ENCODE peak calls at places on chromosomes 11 and 22, in five cellular contexts. C is cardiac muscle cell, X is neural progenitor cell, H is right lobe of liver, L is fibroblast of lung. N is an unnamed sample.

GRCh38 chr11:94767701-94768601 is at the start of gene AMOTL1:
- DNase-seq in C (peak), L (peak), X (peak), H (peak), N (peak)

GRCh38 chr11:26593686-26594085 is 21.6 kb upstream of the MUC15 start:
- DNase-seq in X (no peak), C (no peak), L (no peak), H (no peak), N (no peak)

GRCh38 chr11:16612801-16613400 is 125.5 kb upstream of the C11orf58 start:
- DNase-seq in X (peak), L (peak), C (no peak), H (no peak), N (no peak)

GRCh38 chr22:41780714-41781507 is 19.6 kb upstream of the CCDC134 start:
- DNase-seq in L (peak), X (no peak), C (peak), H (peak), N (peak)

GRCh38 chr11:122002926-122003325 is 113.1 kb downstream of the BLID start:
- DNase-seq in H (no peak), L (peak), C (no peak), X (no peak), N (no peak)

GRCh38 chr11:40281055-40281580 is 1178.3 kb downstream of the LRRC4C start:
- DNase-seq in X (no peak), H (no peak), C (peak), L (no peak), N (no peak)

GRCh38 chr11:68013611-68014156 is 3.6 kb downstream of the ALDH3B1 start:
- DNase-seq in L (no peak), X (no peak), H (no peak), C (no peak), N (no peak)

GRCh38 chr11:10181811-10182210 is 112.2 kb downstream of the SBF2 start:
- DNase-seq in L (peak), C (peak), X (no peak), H (no peak), N (no peak)

GRCh38 chr22:32324505-32325415 is 32.9 kb upstream of the RFPL3 start:
- DNase-seq in C (no peak), L (no peak), H (no peak), X (no peak), N (no peak)

GRCh38 chr11:134802116-134802515 is 390.1 kb upstream of the B3GAT1 start:
- DNase-seq in X (peak), L (no peak), C (no peak), H (no peak), N (no peak)

GRCh38 chr11:4495487-4495886 is 13.0 kb downstream of the OR52K1 start:
- DNase-seq in X (no peak), H (no peak), L (peak), C (peak), N (no peak)

GRCh38 chr11:73267122-73267846 is 4.9 kb upstream of the P2RY6 start:
- DNase-seq in C (no peak), H (no peak), X (no peak), L (no peak), N (no peak)

GRCh38 chr11:28581286-28582242 is 473.4 kb downstream of the METTL15 start:
- DNase-seq in H (no peak), X (no peak), L (no peak), C (peak), N (no peak)

GRCh38 chr11:74932169-74932568 is 16.7 kb downstream of the XRRA1 start:
- DNase-seq in X (no peak), C (peak), H (no peak), L (peak), N (no peak)

GRCh38 chr11:57310630-57311086 is 14.1 kb downstream of the TNKS1BP1 start:
- DNase-seq in L (peak), X (no peak), H (peak), C (peak), N (no peak)
- H3K4me3 ChIP-seq in L (peak), X (peak), H (peak), C (peak), N (peak)

DNA sequence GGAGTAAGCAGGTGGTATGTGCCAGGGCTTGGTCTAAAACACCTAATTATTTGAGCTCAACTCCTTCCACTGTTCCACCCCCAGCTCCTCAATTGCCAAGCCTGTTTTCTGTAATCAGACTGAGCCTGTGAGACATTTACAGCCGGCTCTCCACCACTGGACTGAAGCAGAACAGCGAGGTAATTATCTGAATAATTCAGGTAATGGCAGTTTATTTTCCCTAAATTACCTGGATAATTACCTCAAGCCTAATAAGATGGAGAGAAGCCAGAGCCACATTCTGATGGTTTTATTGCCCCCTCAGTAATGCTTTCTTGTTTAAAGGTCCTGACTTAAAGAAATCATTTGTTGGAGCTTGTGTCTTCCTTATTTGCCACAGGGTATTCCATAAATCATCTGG is 64.2 kb downstream of the FZD4 start:
- DNase-seq in C (no peak), L (no peak), X (no peak), H (no peak), N (no peak)
- TF ChIP-seq CTCF in C (no peak), L (no peak), X (no peak), H (no peak), N (no peak)

GRCh38 chr11:128884054-128884453 is 7.1 kb upstream of the KCNJ5 start:
- DNase-seq in L (no peak), X (no peak), C (no peak), H (no peak), N (no peak)
- H3K27ac ChIP-seq in L (no peak), X (no peak), C (no peak), H (no peak), N (no peak)

GRCh38 chr11:65435981-65436411 is 13.4 kb downstream of the NEAT1 start:
- DNase-seq in H (peak), X (no peak), C (peak), L (peak), N (no peak)

GRCh38 chr11:65437436-65438227 is 15.0 kb downstream of the NEAT1 start:
- DNase-seq in X (no peak), C (peak), H (peak), L (peak), N (no peak)

GRCh38 chr11:65434667-65435179 is 12.1 kb downstream of the NEAT1 start:
- DNase-seq in C (no peak), H (no peak), L (peak), X (no peak), N (no peak)

GRCh38 chr11:65435330-65435931 is 12.8 kb downstream of the NEAT1 start:
- DNase-seq in H (peak), X (no peak), C (no peak), L (peak), N (no peak)

GRCh38 chr11:65436412-65437032 is 13.9 kb downstream of the NEAT1 start:
- DNase-seq in X (no peak), H (peak), C (peak), L (no peak), N (no peak)
- H3K4me3 ChIP-seq in X (no peak), H (no peak), C (no peak), L (peak), N (no peak)

N was measured in WERI-Rb-1.